ENCODE peak calls at places on chromosomes 1 and 21, in six cellular contexts. V, O, K, R, F and Y are unnamed samples.

GRCh38 chr1:187001198-187001904 is 172.6 kb downstream of the PLA2G4A start:
- DNase-seq in V (no peak), O (no peak), K (no peak), R (no peak), F (peak), Y (no peak)

GRCh38 chr1:95257758-95258157 is 23.7 kb downstream of the RWDD3 start:
- DNase-seq in F (peak), V (no peak), K (no peak), O (no peak), R (no peak), Y (no peak)

GRCh38 chr1:77678628-77679610 is 3.5 kb downstream of the ZZZ3 start:
- DNase-seq in K (no peak), F (no peak), R (no peak), O (no peak), V (no peak), Y (no peak)

GRCh38 chr1:67431869-67432578 is 1.8 kb upstream of the SERBP1 start:
- DNase-seq in R (no peak), K (peak), O (no peak), F (no peak), V (no peak), Y (no peak)

GRCh38 chr21:45512626-45513002 is 29.6 kb downstream of the SLC19A1 start:
- DNase-seq in O (no peak), F (no peak), V (no peak), K (no peak), R (no peak), Y (peak)

GRCh38 chr1:100607628-100608240 is 69.8 kb downstream of the GPR88 start:
- DNase-seq in V (no peak), R (no peak), K (no peak), F (no peak), O (no peak), Y (no peak)

GRCh38 chr21:20451051-20451450 is 547.2 kb upstream of the NCAM2 start:
- DNase-seq in R (no peak), K (no peak), V (no peak), F (no peak), O (no peak), Y (no peak)

GRCh38 chr1:69739181-69739580 is 171.5 kb downstream of the LRRC7 start:
- DNase-seq in R (no peak), O (no peak), F (no peak), K (peak), V (no peak), Y (no peak)

GRCh38 chr1:8169364-8170058 is 143.4 kb upstream of the ERRFI1 start:
- DNase-seq in V (peak), K (no peak), O (no peak), R (no peak), F (peak), Y (no peak)

GRCh38 chr1:56890229-56890628 is 35.6 kb downstream of the C8A start:
- DNase-seq in O (no peak), V (no peak), F (no peak), R (no peak), K (no peak), Y (no peak)

DNA sequence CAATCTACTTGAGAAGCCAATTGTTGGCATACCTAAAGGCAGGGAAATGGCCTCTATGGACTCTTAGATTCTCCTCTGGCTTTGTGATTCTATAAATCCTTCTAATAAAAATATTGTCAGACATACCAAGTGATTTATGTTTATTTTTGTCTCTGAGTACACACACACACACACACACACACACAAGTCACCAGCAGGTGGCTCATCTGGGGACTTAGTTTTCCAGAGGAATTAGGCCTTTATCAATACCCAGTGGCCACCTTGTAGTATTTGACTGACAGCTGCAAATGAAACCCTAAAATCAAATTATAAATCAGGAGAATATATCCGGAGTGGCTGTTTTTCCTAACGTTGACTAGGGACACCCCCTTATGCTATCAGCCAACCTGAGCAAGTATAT is 258.5 kb downstream of the BRINP2 start:
- DNase-seq in K (no peak), O (no peak), R (no peak), F (no peak), V (no peak), Y (no peak)
- TF ChIP-seq CTCF in K (peak), O (no peak), R (no peak), F (no peak), V (no peak), Y (no peak)

GRCh38 chr1:92080128-92080985 is at the start of gene BTBD8:
- DNase-seq in R (peak), F (peak), K (peak), V (peak), O (peak), Y (peak)
- TF ChIP-seq CTCF in R (peak), F (no peak), K (no peak), V (peak), O (no peak), Y (peak)

GRCh38 chr1:12376236-12377064 is 146.6 kb downstream of the VPS13D start:
- DNase-seq in O (no peak), K (no peak), F (no peak), V (no peak), R (no peak), Y (peak)
- TF ChIP-seq CTCF in O (no peak), K (no peak), F (no peak), V (no peak), R (no peak), Y (no peak)

DNA sequence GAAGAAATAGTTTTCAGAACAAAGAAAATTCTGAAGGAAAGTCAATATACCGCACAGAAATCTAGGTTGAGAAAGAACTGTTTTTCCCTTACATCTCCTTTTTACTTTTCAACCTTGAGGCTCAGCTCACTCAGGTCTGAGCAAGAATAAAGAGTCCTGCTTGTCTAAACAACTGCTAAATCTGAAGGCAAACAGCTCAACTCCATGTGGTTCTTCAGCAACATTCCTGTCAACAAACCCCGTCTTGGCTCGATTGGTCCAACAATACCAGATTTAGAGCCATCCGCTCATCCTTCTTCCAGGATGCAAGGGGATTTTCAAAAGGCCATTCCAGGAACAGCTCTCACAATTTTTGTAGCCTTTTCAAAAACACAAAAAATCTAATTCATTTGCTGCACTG is 119.8 kb downstream of the HLCS start:
- DNase-seq in O (no peak), R (no peak), F (no peak), V (no peak), K (no peak), Y (no peak)
- TF ChIP-seq CTCF in O (no peak), R (no peak), F (no peak), V (no peak), K (no peak), Y (no peak)

GRCh38 chr1:33117440-33118085 is 36.6 kb downstream of the AZIN2 start:
- DNase-seq in F (no peak), R (peak), K (no peak), V (no peak), O (no peak), Y (no peak)

GRCh38 chr1:33110477-33110876 is 29.5 kb downstream of the AZIN2 start:
- DNase-seq in V (no peak), O (no peak), K (no peak), F (no peak), R (no peak), Y (no peak)

DNA sequence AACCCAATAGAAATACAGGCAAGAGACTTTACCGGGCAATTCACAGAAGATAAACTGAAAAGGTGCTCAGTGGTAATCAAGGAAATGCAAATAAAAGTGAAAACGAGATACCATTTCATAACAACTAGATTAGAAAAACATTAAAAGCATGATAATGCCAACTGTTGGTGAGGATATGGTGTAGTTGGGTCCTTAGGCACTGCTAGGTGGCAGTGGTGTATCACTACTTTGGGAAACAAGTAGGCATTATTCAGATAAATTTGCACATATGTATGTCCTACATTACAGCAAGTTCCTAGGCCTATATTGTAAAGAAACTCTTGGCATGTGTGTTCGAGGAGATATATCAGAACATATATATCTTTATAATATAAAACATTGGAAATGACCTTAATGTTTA is 31.0 kb downstream of the AZIN2 start:
- DNase-seq in K (no peak), F (peak), R (no peak), O (no peak), V (no peak), Y (no peak)
- TF ChIP-seq CTCF in K (peak), F (peak), R (peak), O (no peak), V (no peak), Y (no peak)

GRCh38 chr1:162090378-162090777 is 20.9 kb downstream of the NOS1AP start:
- DNase-seq in V (no peak), K (no peak), O (no peak), R (no peak), F (no peak), Y (no peak)

GRCh38 chr1:162089748-162090147 is 20.3 kb downstream of the NOS1AP start:
- DNase-seq in R (no peak), K (no peak), O (no peak), F (no peak), V (no peak), Y (no peak)

GRCh38 chr1:162087574-162087973 is 18.1 kb downstream of the NOS1AP start:
- DNase-seq in R (no peak), F (no peak), O (no peak), K (no peak), V (no peak), Y (no peak)

GRCh38 chr1:162087118-162087517 is 17.6 kb downstream of the NOS1AP start:
- DNase-seq in V (no peak), K (no peak), O (no peak), F (peak), R (no peak), Y (no peak)

GRCh38 chr1:162088281-162088969 is 18.9 kb downstream of the NOS1AP start:
- DNase-seq in V (no peak), K (no peak), F (peak), O (no peak), R (no peak), Y (no peak)
- TF ChIP-seq CTCF in V (no peak), K (no peak), F (no peak), O (no peak), R (no peak), Y (no peak)

GRCh38 chr1:19643113-19643512 is 998 bp upstream of the NBL1 start:
- DNase-seq in K (no peak), V (peak), O (no peak), F (peak), R (no peak), Y (no peak)
- TF ChIP-seq CTCF in K (no peak), V (no peak), O (no peak), F (peak), R (no peak), Y (no peak)

GRCh38 chr1:109027841-109028240 is 14.1 kb downstream of the WDR47 start:
- DNase-seq in K (no peak), R (no peak), V (no peak), F (peak), O (no peak), Y (no peak)
- TF ChIP-seq CTCF in K (peak), R (no peak), V (no peak), F (peak), O (no peak), Y (peak)

GRCh38 chr21:26119906-26120305 is 50.7 kb downstream of the APP start:
- DNase-seq in K (no peak), R (no peak), V (no peak), F (no peak), O (no peak), Y (no peak)
- TF ChIP-seq CTCF in K (no peak), R (no peak), V (no peak), F (no peak), O (no peak), Y (no peak)